ENCODE peak calls at places on chromosome 21, in four cellular contexts. F, Y, Z and N are unnamed samples.

GRCh38 chr21:33325222-33326067 is 675 bp downstream of the IFNAR1 start:
- DNase-seq in F (peak), Z (peak), Y (peak), N (peak)

GRCh38 chr21:45172408-45172807 is 98.0 kb downstream of the ADARB1 start:
- DNase-seq in Z (no peak), Y (no peak), F (no peak), N (no peak)

GRCh38 chr21:37763298-37763697 is 153.0 kb downstream of the KCNJ6 start:
- DNase-seq in Y (no peak), Z (peak), F (no peak), N (no peak)

GRCh38 chr21:27464643-27465042 is 497.8 kb upstream of the ADAMTS5 start:
- DNase-seq in Z (no peak), F (no peak), Y (no peak), N (no peak)

GRCh38 chr21:18384771-18385170 is 18.8 kb downstream of the TMPRSS15 start:
- DNase-seq in Y (no peak), Z (peak), F (no peak), N (no peak)

GRCh38 chr21:14119038-14119437 is 91.7 kb downstream of the LIPI start:
- DNase-seq in Z (no peak), F (no peak), Y (no peak), N (no peak)

GRCh38 chr21:35643176-35643575 is 417.1 kb downstream of the SETD4 start:
- DNase-seq in F (no peak), Z (no peak), Y (peak), N (no peak)

GRCh38 chr21:29771491-29772066 is 168.2 kb downstream of the GRIK1 start:
- DNase-seq in Z (no peak), Y (no peak), F (no peak), N (no peak)

GRCh38 chr21:41478319-41479177 is 29.4 kb downstream of the TMPRSS2 start:
- DNase-seq in F (no peak), Z (no peak), Y (peak), N (no peak)

GRCh38 chr21:21996891-21997290 is 998.7 kb downstream of the NCAM2 start:
- DNase-seq in Z (no peak), F (no peak), Y (no peak), N (no peak)

GRCh38 chr21:16551101-16551695 is 821.4 kb downstream of the USP25 start:
- DNase-seq in Y (no peak), F (no peak), Z (no peak), N (no peak)

GRCh38 chr21:37061926-37062591 is 10.8 kb downstream of the PIGP start:
- DNase-seq in F (no peak), Z (no peak), Y (no peak), N (no peak)

GRCh38 chr21:43203523-43204080 is 34.8 kb downstream of the CRYAA start:
- DNase-seq in Z (no peak), Y (no peak), F (no peak), N (no peak)

GRCh38 chr21:42063578-42064521 is 7.3 kb upstream of the UMODL1 start:
- DNase-seq in Z (peak), F (no peak), Y (peak), N (no peak)

GRCh38 chr21:17590443-17590842 is 22.3 kb downstream of the BTG3 start:
- DNase-seq in Z (no peak), F (no peak), Y (no peak), N (no peak)

GRCh38 chr21:17257784-17258183 is 255.1 kb upstream of the CXADR start:
- DNase-seq in Y (no peak), Z (no peak), F (no peak), N (no peak)

GRCh38 chr21:45250914-45251634 is 36.6 kb downstream of the POFUT2 start:
- DNase-seq in Z (no peak), Y (no peak), F (no peak), N (no peak)

GRCh38 chr21:43803558-43804300 is 14.4 kb downstream of the RRP1 start:
- DNase-seq in Z (no peak), Y (no peak), F (no peak), N (no peak)

GRCh38 chr21:26449161-26449560 is 123.9 kb downstream of the CYYR1 start:
- DNase-seq in Y (no peak), F (no peak), Z (no peak), N (no peak)

GRCh38 chr21:46129846-46130651 is 25.3 kb downstream of the FTCD start:
- DNase-seq in Y (no peak), Z (no peak), F (peak), N (peak)

GRCh38 chr21:46552274-46552673 is 52.6 kb downstream of the S100B start:
- DNase-seq in Y (peak), Z (no peak), F (no peak), N (no peak)

GRCh38 chr21:46159841-46160562 is 4.6 kb upstream of the FTCD start:
- DNase-seq in Y (no peak), F (no peak), Z (no peak), N (no peak)

GRCh38 chr21:14114251-14114650 is 96.5 kb downstream of the LIPI start:
- DNase-seq in F (no peak), Y (no peak), Z (peak), N (no peak)

GRCh38 chr21:43737158-43737950 is 18.4 kb downstream of the PDXK start:
- DNase-seq in F (no peak), Y (no peak), Z (no peak), N (no peak)

GRCh38 chr21:19609611-19610010 is 1206.0 kb upstream of the TMPRSS15 start:
- DNase-seq in Z (no peak), F (no peak), Y (no peak), N (no peak)

GRCh38 chr21:25005388-25005787 is 601.9 kb downstream of the MRPL39 start:
- DNase-seq in F (no peak), Y (no peak), Z (no peak), N (no peak)

GRCh38 chr21:37916795-37917142 is 512 bp upstream of the KCNJ6 start:
- DNase-seq in Z (peak), F (no peak), Y (no peak), N (no peak)